ENCODE peak calls at places on chromosome 9, in four cellular contexts. D, C, F and E are unnamed samples.

GRCh38 chr9:92735907-92736600 is 28.6 kb downstream of the BICD2 start:
- DNase-seq in D (no peak), C (no peak), F (peak), E (peak)

GRCh38 chr9:75200892-75201470 is 112.7 kb downstream of the OSTF1 start:
- DNase-seq in D (peak), C (peak), F (peak), E (peak)

GRCh38 chr9:87963770-87964169 is 10.6 kb downstream of the CDK20 start:
- DNase-seq in D (no peak), C (no peak), F (no peak), E (no peak)

GRCh38 chr9:110650991-110651411 is 17.6 kb upstream of the MUSK start:
- DNase-seq in D (peak), C (peak), F (peak), E (no peak)

GRCh38 chr9:109172935-109173334 is 5.9 kb upstream of the FRRS1L start:
- DNase-seq in D (no peak), C (no peak), F (no peak), E (no peak)

GRCh38 chr9:89436963-89437625 is 60.8 kb downstream of the SEMA4D start:
- DNase-seq in D (no peak), C (no peak), F (no peak), E (no peak)

GRCh38 chr9:97889941-97890557 is 32.3 kb downstream of the TRMO start:
- DNase-seq in D (no peak), C (peak), F (peak), E (no peak)

GRCh38 chr9:115369322-115369957 is 251.5 kb upstream of the TNC start:
- DNase-seq in D (peak), C (peak), F (peak), E (no peak)

GRCh38 chr9:37508135-37508833 is 22.5 kb downstream of the POLR1E start:
- DNase-seq in D (no peak), C (no peak), F (no peak), E (no peak)

GRCh38 chr9:110835404-110835803 is 166.8 kb downstream of the MUSK start:
- DNase-seq in D (no peak), C (peak), F (peak), E (no peak)

GRCh38 chr9:14080940-14081621 is 232.9 kb downstream of the NFIB start:
- DNase-seq in D (no peak), C (no peak), F (no peak), E (no peak)

GRCh38 chr9:117205806-117206205 is 209.1 kb downstream of the ASTN2 start:
- DNase-seq in D (no peak), C (no peak), F (no peak), E (no peak)

GRCh38 chr9:112348257-112348992 is 15.0 kb upstream of the PTBP3 start:
- DNase-seq in D (peak), C (peak), F (peak), E (peak)

GRCh38 chr9:91803143-91803940 is 146.7 kb downstream of the ROR2 start:
- DNase-seq in D (no peak), C (peak), F (peak), E (no peak)